ENCODE peak calls at places on chromosomes 7 and 10, in seven cellular contexts. P, Q, W, Y, N, T and J are unnamed samples. For H3K36me3, the result is how much of the 10 kb centered on the place peaks cover.

GRCh38 chr10:47016564-47016963 is 105.3 kb downstream of the PTPN20 start:
- DNase-seq in P (peak), Q (no peak), Y (no peak), T (no peak), N (no peak), W (no peak), J (no peak)

GRCh38 chr7:117090820-117091219 is 137.5 kb downstream of the ST7 start:
- DNase-seq in T (peak), N (no peak), Y (no peak), W (no peak), Q (peak), P (no peak), J (no peak)

GRCh38 chr7:100867040-100867795 is at the start of gene TRIP6:
- DNase-seq in T (peak), Y (peak), Q (peak), W (peak), N (peak), P (peak), J (peak)

GRCh38 chr10:13684252-13684791 is 97.6 kb downstream of the PRPF18 start:
- DNase-seq in T (peak), Q (peak), W (no peak), N (peak), Y (peak), P (peak), J (peak)

GRCh38 chr10:3248526-3249255 is 76.1 kb upstream of the PITRM1 start:
- DNase-seq in W (no peak), Y (peak), P (no peak), N (peak), T (no peak), Q (peak), J (no peak)

GRCh38 chr10:120184547-120185337 is 272.3 kb upstream of the PLPP4 start:
- DNase-seq in Y (no peak), Q (no peak), W (no peak), N (no peak), T (no peak), P (no peak), J (no peak)

GRCh38 chr7:132872034-132872433 is 209.9 kb downstream of the CHCHD3 start:
- DNase-seq in T (no peak), Y (no peak), P (no peak), W (no peak), Q (no peak), N (no peak), J (no peak)

GRCh38 chr7:47690902-47691558 is 109.1 kb upstream of the TNS3 start:
- DNase-seq in Q (peak), W (no peak), T (no peak), N (peak), P (no peak), Y (no peak), J (no peak)

GRCh38 chr10:29535012-29535777 is 99.6 kb downstream of the SVIL start:
- DNase-seq in T (peak), P (peak), Y (peak), N (peak), Q (peak), W (peak), J (peak)

GRCh38 chr7:30914611-30915601 is 3.3 kb downstream of the AQP1 start:
- DNase-seq in Y (no peak), P (peak), Q (peak), T (no peak), N (peak), W (peak), J (no peak)

GRCh38 chr10:90621577-90621976 is 236.3 kb downstream of the HTR7 start:
- DNase-seq in W (no peak), Y (no peak), Q (peak), N (no peak), T (no peak), P (no peak), J (no peak)

GRCh38 chr10:17219024-17219423 is 9.0 kb upstream of the VIM start:
- DNase-seq in Q (peak), Y (no peak), N (no peak), P (no peak), T (no peak), W (no peak), J (no peak)

GRCh38 chr7:602341-603141 is 82.9 kb upstream of the PDGFA start:
- DNase-seq in N (no peak), Y (no peak), Q (no peak), T (no peak), W (peak), P (peak), J (peak)

GRCh38 chr7:135964791-135965190 is 12.4 kb downstream of the MTPN start:
- DNase-seq in Y (no peak), P (no peak), W (no peak), T (no peak), N (no peak), Q (peak), J (no peak)

GRCh38 chr7:70419816-70420215 is 712.1 kb upstream of the GALNT17 start:
- DNase-seq in T (no peak), N (no peak), P (no peak), Y (no peak), Q (no peak), W (no peak), J (no peak)

GRCh38 chr7:40843338-40844026 is 708.7 kb downstream of the SUGCT start:
- DNase-seq in Y (no peak), P (no peak), T (no peak), N (no peak), Q (peak), W (no peak), J (no peak)

GRCh38 chr7:38318803-38319416 is 45.5 kb upstream of the TARP start:
- DNase-seq in T (peak), N (peak), P (no peak), Q (peak), W (peak), Y (peak), J (no peak)

GRCh38 chr7:92740713-92741126 is 95.7 kb downstream of the CDK6 start:
- DNase-seq in T (no peak), N (peak), P (no peak), Q (peak), W (no peak), Y (no peak), J (no peak)
- H3K27ac ChIP-seq in T (no peak), N (peak), P (no peak), Q (peak), W (no peak), Y (no peak), J (no peak)

GRCh38 chr10:95263864-95264226 is 27.0 kb downstream of the PDLIM1 start:
- DNase-seq in W (no peak), Y (no peak), N (no peak), T (no peak), P (no peak), Q (no peak), J (no peak)
- H3K36me3 ChIP-seq in W (under half), Y (under half), N (half or more), T (under half), P (under half), Q (under half), J (under half)

GRCh38 chr10:124665091-124665490 is 79.1 kb downstream of the FAM53B start:
- DNase-seq in W (no peak), Y (no peak), N (no peak), Q (no peak), T (no peak), P (no peak), J (no peak)
- H3K27ac ChIP-seq in W (no peak), Y (no peak), N (no peak), Q (no peak), T (no peak), P (no peak), J (no peak)

DNA sequence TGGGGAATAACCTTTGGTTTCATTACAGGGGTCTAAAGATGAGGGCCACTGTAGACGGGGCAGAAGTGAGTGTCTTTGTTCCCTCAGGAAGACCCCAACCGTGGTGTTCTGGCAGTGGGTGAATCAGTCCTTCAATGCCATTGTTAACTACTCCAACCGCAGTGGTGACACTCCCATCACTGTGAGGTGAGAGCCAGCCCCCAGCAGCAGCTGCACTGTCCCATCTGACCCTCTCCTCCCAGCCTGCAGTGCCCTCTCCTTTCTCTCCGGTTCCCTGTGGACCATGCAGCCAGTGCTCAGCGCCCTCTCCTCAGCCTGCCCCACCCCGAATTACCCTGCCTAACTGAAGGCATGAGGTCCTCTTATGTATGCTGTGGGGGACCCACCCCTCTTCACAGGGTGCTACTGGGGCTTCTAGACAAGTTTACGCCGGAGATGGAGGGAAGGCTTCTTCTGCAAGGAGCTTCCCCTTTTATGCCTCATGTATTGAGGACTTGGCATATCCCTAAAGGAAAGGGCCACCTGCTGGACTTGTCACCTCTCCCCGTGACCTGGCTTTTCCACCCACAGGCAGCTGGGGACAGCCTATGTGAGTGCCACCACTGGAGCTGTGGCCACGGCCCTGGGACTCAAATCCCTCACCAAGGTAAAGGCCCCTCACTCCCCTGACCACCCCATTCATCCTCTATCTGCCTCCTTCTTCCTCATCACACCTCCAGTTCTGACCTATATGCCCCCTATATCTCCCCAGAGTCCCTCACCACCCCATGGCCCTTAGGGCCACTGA is 5.1 kb downstream of the SFXN3 start:
- DNase-seq in W (no peak), Y (no peak), Q (no peak), T (no peak), N (no peak), P (peak), J (no peak)
- H3K36me3 ChIP-seq in W (under half), Y (under half), Q (under half), T (under half), N (half or more), P (under half), J (half or more)